ENCODE peak calls at places on chromosome 16, in seven cellular contexts. S is left ventricle myocardium inferior, W is hepatic stellate cell, B is PC-9, Q is AG04450, J is D341Med, A is cardiac septum. C is an unnamed sample.
A peak's percentile ranks its signal among the peaks of the same experiment; 100 is the strongest.

GRCh38 chr16:68686905-68687304 is 41.8 kb downstream of the CDH3 start:
- DNase-seq in S (no peak), W (no peak), B (no peak), Q (no peak), J (no peak), A (no peak), C (no peak)

GRCh38 chr16:309476-309875 is 26.5 kb downstream of the PDIA2 start:
- DNase-seq in S (no peak), W (no peak), B (no peak), Q (no peak), J (no peak), A (no peak), C (no peak)

GRCh38 chr16:87199901-87200300 is 117.3 kb downstream of the C16orf95 start:
- DNase-seq in S (no peak), W (no peak), B (no peak), Q (no peak), J (no peak), A (no peak), C (no peak)

GRCh38 chr16:53055603-53056527 is 1.1 kb downstream of the CHD9 start:
- DNase-seq in S (no peak), W (peak; percentile 65), B (peak; percentile 8), Q (peak; percentile 21), J (no peak), A (no peak), C (peak; percentile 54)

GRCh38 chr16:87541882-87542234 is 49.0 kb upstream of the ZCCHC14 start:
- DNase-seq in S (no peak), W (peak; percentile 57), B (no peak), Q (no peak), J (no peak), A (no peak), C (no peak)

GRCh38 chr16:89505204-89506112 is 2.7 kb upstream of the SPG7 start:
- DNase-seq in S (peak; percentile 88), W (peak; percentile 84), B (peak; percentile 89), Q (peak; percentile 77), J (no peak), A (peak; percentile 95), C (peak; percentile 92)

GRCh38 chr16:84741351-84741791 is 41.6 kb downstream of the USP10 start:
- DNase-seq in S (no peak), W (peak; percentile 45), B (no peak), Q (no peak), J (no peak), A (no peak), C (no peak)

GRCh38 chr16:49528564-49529150 is 155.1 kb downstream of the C16orf78 start:
- DNase-seq in S (no peak), W (no peak), B (no peak), Q (no peak), J (no peak), A (no peak), C (no peak)

GRCh38 chr16:77212736-77213541 is 13.7 kb downstream of the SYCE1L start:
- DNase-seq in S (peak; percentile 57), W (no peak), B (peak; percentile 68), Q (no peak), J (peak; percentile 89), A (peak; percentile 81), C (peak; percentile 40)

GRCh38 chr16:89312194-89312593 is 94.7 kb downstream of the ZNF778 start:
- DNase-seq in S (no peak), W (no peak), B (no peak), Q (no peak), J (no peak), A (no peak), C (no peak)

GRCh38 chr16:68079616-68080344 is 5.4 kb upstream of the NFATC3 start:
- DNase-seq in S (peak; percentile 83), W (no peak), B (no peak), Q (no peak), J (no peak), A (peak; percentile 89), C (peak; percentile 12)

GRCh38 chr16:23274968-23275367 is 27.1 kb upstream of the SCNN1B start:
- DNase-seq in S (no peak), W (no peak), B (no peak), Q (no peak), J (no peak), A (no peak), C (no peak)

GRCh38 chr16:1167276-1168107 is 14.6 kb downstream of the CACNA1H start:
- DNase-seq in S (no peak), W (no peak), B (no peak), Q (no peak), J (no peak), A (no peak), C (no peak)

GRCh38 chr16:51161440-51162195 is 10.5 kb upstream of the SALL1 start:
- DNase-seq in S (no peak), W (no peak), B (no peak), Q (no peak), J (no peak), A (no peak), C (no peak)

GRCh38 chr16:12208341-12209035 is 232.0 kb downstream of the SNX29 start:
- DNase-seq in S (no peak), W (no peak), B (peak; percentile 35), Q (no peak), J (no peak), A (no peak), C (no peak)

GRCh38 chr16:89923640-89924297 is 627 bp downstream of the TUBB3 start:
- DNase-seq in S (no peak), W (no peak), B (no peak), Q (no peak), J (peak; percentile 53), A (no peak), C (no peak)

GRCh38 chr16:82867425-82867824 is 240.7 kb downstream of the CDH13 start:
- DNase-seq in S (no peak), W (no peak), B (no peak), Q (no peak), J (no peak), A (no peak), C (no peak)

GRCh38 chr16:2950400-2950724 is 13.7 kb upstream of the KREMEN2 start:
- DNase-seq in S (no peak), W (no peak), B (no peak), Q (no peak), J (no peak), A (no peak), C (no peak)

GRCh38 chr16:9136596-9136995 is 45.2 kb downstream of the HAPSTR1 start:
- DNase-seq in S (no peak), W (no peak), B (no peak), Q (no peak), J (no peak), A (no peak), C (no peak)

GRCh38 chr16:4316732-4317461 is 1.0 kb downstream of the GLIS2 start:
- DNase-seq in S (peak; percentile 60), W (no peak), B (peak; percentile 98), Q (no peak), J (peak; percentile 75), A (no peak), C (peak; percentile 32)

GRCh38 chr16:54242199-54242598 is 44.4 kb downstream of the IRX3 start:
- DNase-seq in S (no peak), W (no peak), B (peak; percentile 13), Q (no peak), J (no peak), A (no peak), C (no peak)

GRCh38 chr16:82178352-82178751 is 8.3 kb upstream of the MPHOSPH6 start:
- DNase-seq in S (no peak), W (no peak), B (no peak), Q (no peak), J (no peak), A (no peak), C (no peak)

GRCh38 chr16:8936421-8936820 is 27.3 kb downstream of the USP7 start:
- DNase-seq in S (no peak), W (peak; percentile 57), B (peak; percentile 65), Q (no peak), J (peak; percentile 65), A (no peak), C (peak; percentile 41)

GRCh38 chr16:69073181-69073669 is 32.2 kb upstream of the HAS3 start:
- DNase-seq in S (no peak), W (peak; percentile 47), B (peak; percentile 69), Q (no peak), J (no peak), A (no peak), C (peak; percentile 82)

GRCh38 chr16:55240933-55241332 is 83.1 kb upstream of the IRX6 start:
- DNase-seq in S (no peak), W (no peak), B (no peak), Q (no peak), J (no peak), A (no peak), C (no peak)

GRCh38 chr16:72530434-72530833 is 358.5 kb upstream of the PMFBP1 start:
- DNase-seq in S (no peak), W (peak; percentile 44), B (no peak), Q (no peak), J (no peak), A (no peak), C (no peak)

GRCh38 chr16:78177927-78178326 is 78.5 kb downstream of the WWOX start:
- DNase-seq in S (no peak), W (no peak), B (no peak), Q (no peak), J (no peak), A (no peak), C (no peak)

GRCh38 chr16:20811889-20812439 is 5.6 kb downstream of the REXO5 start:
- DNase-seq in S (no peak), W (no peak), B (no peak), Q (no peak), J (no peak), A (no peak), C (no peak)

GRCh38 chr16:35187665-35188225 is 1728.3 kb downstream of the TP53TG3F start:
- DNase-seq in S (no peak), W (no peak), B (no peak), Q (no peak), J (no peak), A (no peak), C (no peak)

GRCh38 chr16:88783391-88784073 is 1.5 kb downstream of the PIEZO1 start:
- DNase-seq in S (no peak), W (no peak), B (no peak), Q (no peak), J (no peak), A (no peak), C (peak; percentile 1)

GRCh38 chr16:548586-548985 is 11.6 kb upstream of the PRR35 start:
- DNase-seq in S (no peak), W (no peak), B (no peak), Q (no peak), J (no peak), A (no peak), C (no peak)

GRCh38 chr16:63230383-63230782 is 1194.1 kb upstream of the CDH8 start:
- DNase-seq in S (no peak), W (no peak), B (no peak), Q (no peak), J (no peak), A (no peak), C (no peak)

GRCh38 chr16:49608095-49608494 is 234.5 kb downstream of the C16orf78 start:
- DNase-seq in S (no peak), W (no peak), B (no peak), Q (no peak), J (no peak), A (no peak), C (no peak)

GRCh38 chr16:49980166-49980565 is 44.9 kb upstream of the CNEP1R1 start:
- DNase-seq in S (no peak), W (no peak), B (no peak), Q (no peak), J (no peak), A (no peak), C (peak; percentile 54)

GRCh38 chr16:19601083-19601976 is 45.8 kb downstream of the VPS35L start:
- DNase-seq in S (no peak), W (peak; percentile 9), B (peak; percentile 53), Q (no peak), J (peak; percentile 59), A (no peak), C (no peak)

C was measured in kidney glomerular epithelial cell.